ENCODE peak calls at places on chromosomes 6 and 20, in ten cellular contexts. One of them, this sample, is unnamed.

GRCh38 chr20:52130406-52130805 is 61.2 kb downstream of the ZFP64 start:
- DNase-seq in H54: no peak
- DNase-seq in HCT116: no peak
- DNase-seq in tibial nerve: no peak
- DNase-seq in transverse colon: no peak
- DNase-seq in GM12878: no peak
- DNase-seq in body of pancreas: no peak
- DNase-seq in NB4: no peak
- DNase-seq in heart left ventricle: no peak
- DNase-seq in sigmoid colon: no peak
- DNase-seq in this sample: no peak

GRCh38 chr6:151118453-151119123 is 121.2 kb upstream of the AKAP12 start:
- DNase-seq in H54: no peak
- DNase-seq in HCT116: no peak
- DNase-seq in tibial nerve: no peak
- DNase-seq in transverse colon: no peak
- DNase-seq in GM12878: no peak
- DNase-seq in body of pancreas: no peak
- DNase-seq in NB4: no peak
- DNase-seq in heart left ventricle: no peak
- DNase-seq in sigmoid colon: no peak
- DNase-seq in this sample: no peak

GRCh38 chr6:37952027-37952426 is 132.5 kb downstream of the ZFAND3 start:
- DNase-seq in H54: no peak
- DNase-seq in HCT116: no peak
- DNase-seq in tibial nerve: no peak
- DNase-seq in transverse colon: no peak
- DNase-seq in GM12878: peak; percentile 40
- DNase-seq in body of pancreas: no peak
- DNase-seq in NB4: no peak
- DNase-seq in heart left ventricle: no peak
- DNase-seq in sigmoid colon: no peak
- DNase-seq in this sample: no peak

GRCh38 chr6:29532320-29532951 is 27.1 kb downstream of the UBD start:
- DNase-seq in H54: no peak
- DNase-seq in HCT116: no peak
- DNase-seq in tibial nerve: no peak
- DNase-seq in transverse colon: no peak
- DNase-seq in GM12878: no peak
- DNase-seq in body of pancreas: no peak
- DNase-seq in NB4: no peak
- DNase-seq in heart left ventricle: no peak
- DNase-seq in sigmoid colon: no peak
- DNase-seq in this sample: no peak

GRCh38 chr6:128129679-128130078 is 228.8 kb upstream of the THEMIS start:
- DNase-seq in H54: no peak
- DNase-seq in HCT116: no peak
- DNase-seq in tibial nerve: no peak
- DNase-seq in transverse colon: no peak
- DNase-seq in GM12878: no peak
- DNase-seq in body of pancreas: no peak
- DNase-seq in NB4: no peak
- DNase-seq in heart left ventricle: no peak
- DNase-seq in sigmoid colon: no peak
- DNase-seq in this sample: no peak

GRCh38 chr6:137927777-137928218 is 60.7 kb downstream of the TNFAIP3 start:
- DNase-seq in H54: no peak
- DNase-seq in HCT116: no peak
- DNase-seq in tibial nerve: no peak
- DNase-seq in transverse colon: peak; percentile 47
- DNase-seq in GM12878: peak; percentile 99
- DNase-seq in body of pancreas: no peak
- DNase-seq in NB4: peak; percentile 97
- DNase-seq in heart left ventricle: no peak
- DNase-seq in sigmoid colon: no peak
- DNase-seq in this sample: no peak

GRCh38 chr20:17898548-17898994 is 70.0 kb downstream of the SNX5 start:
- DNase-seq in H54: peak; percentile 46
- DNase-seq in HCT116: peak; percentile 56
- DNase-seq in tibial nerve: peak; percentile 72
- DNase-seq in transverse colon: peak; percentile 81
- DNase-seq in GM12878: no peak
- DNase-seq in body of pancreas: peak; percentile 84
- DNase-seq in NB4: peak; percentile 67
- DNase-seq in heart left ventricle: peak; percentile 81
- DNase-seq in sigmoid colon: peak; percentile 90
- DNase-seq in this sample: peak; percentile 72

GRCh38 chr6:42963855-42964605 is 3.5 kb downstream of the GNMT start:
- DNase-seq in H54: peak; percentile 58
- DNase-seq in HCT116: no peak
- DNase-seq in tibial nerve: no peak
- DNase-seq in transverse colon: peak; percentile 27
- DNase-seq in GM12878: no peak
- DNase-seq in body of pancreas: peak; percentile 45
- DNase-seq in NB4: peak; percentile 68
- DNase-seq in heart left ventricle: no peak
- DNase-seq in sigmoid colon: no peak
- DNase-seq in this sample: peak; percentile 73

DNA sequence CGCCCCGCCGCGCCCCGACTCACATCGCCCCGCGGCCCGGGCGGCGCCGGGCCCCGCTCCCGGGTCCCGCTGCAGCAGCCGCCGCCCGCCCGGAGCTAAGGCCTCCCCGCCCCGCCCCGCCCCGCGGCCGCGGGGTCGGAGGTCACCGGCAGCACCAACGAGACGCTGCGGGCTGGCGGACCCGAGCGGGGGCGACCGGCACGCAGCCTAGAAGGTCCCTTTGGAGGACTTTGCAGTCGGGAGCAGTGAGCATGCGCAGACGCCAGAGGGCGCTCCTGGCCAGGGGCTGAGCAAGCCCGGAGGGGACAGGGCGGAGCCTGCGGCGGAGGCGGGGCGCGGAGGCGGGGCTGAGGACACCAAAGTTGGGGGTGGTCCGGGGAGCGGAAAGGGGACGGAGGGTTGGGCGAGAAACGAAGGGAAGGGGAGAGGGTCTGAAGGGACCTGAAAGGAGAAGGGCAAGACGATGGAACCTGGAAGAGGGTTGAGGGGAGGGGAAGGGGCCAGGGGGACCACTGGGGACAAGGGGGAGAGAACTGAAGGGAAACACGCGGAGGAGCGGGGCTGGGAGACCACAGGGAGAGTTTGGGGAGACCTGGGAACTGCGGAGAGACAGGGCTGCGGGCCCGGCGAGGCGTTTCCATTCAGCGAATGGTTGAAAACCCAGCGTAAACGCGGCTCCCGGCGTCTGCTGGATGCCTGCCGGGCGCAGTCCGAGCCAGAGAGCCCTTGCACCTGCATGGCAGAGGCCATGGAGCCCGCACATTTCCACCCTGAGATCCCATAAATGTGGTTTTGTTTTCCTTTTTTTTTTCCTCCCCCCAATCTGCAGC is at the start of gene FRS3:
- DNase-seq in H54: peak; percentile 89
- DNase-seq in HCT116: peak; percentile 90
- DNase-seq in tibial nerve: peak; percentile 94
- DNase-seq in transverse colon: peak; percentile 100
- DNase-seq in GM12878: peak; percentile 78
- DNase-seq in body of pancreas: peak; percentile 99
- DNase-seq in NB4: peak; percentile 97
- DNase-seq in heart left ventricle: peak; percentile 100
- DNase-seq in sigmoid colon: peak; percentile 99
- DNase-seq in this sample: peak; percentile 96
- TF ChIP-seq POLR2A in H54: peak; percentile 18
- TF ChIP-seq POLR2A in HCT116: no peak
- TF ChIP-seq POLR2A in tibial nerve: no peak
- TF ChIP-seq POLR2A in transverse colon: no peak
- TF ChIP-seq POLR2A in GM12878: no peak
- TF ChIP-seq POLR2A in body of pancreas: peak; percentile 42
- TF ChIP-seq POLR2A in NB4: peak; percentile 41
- TF ChIP-seq POLR2A in heart left ventricle: no peak
- TF ChIP-seq POLR2A in sigmoid colon: no peak
- TF ChIP-seq POLR2A in this sample: peak; percentile 13

DNA sequence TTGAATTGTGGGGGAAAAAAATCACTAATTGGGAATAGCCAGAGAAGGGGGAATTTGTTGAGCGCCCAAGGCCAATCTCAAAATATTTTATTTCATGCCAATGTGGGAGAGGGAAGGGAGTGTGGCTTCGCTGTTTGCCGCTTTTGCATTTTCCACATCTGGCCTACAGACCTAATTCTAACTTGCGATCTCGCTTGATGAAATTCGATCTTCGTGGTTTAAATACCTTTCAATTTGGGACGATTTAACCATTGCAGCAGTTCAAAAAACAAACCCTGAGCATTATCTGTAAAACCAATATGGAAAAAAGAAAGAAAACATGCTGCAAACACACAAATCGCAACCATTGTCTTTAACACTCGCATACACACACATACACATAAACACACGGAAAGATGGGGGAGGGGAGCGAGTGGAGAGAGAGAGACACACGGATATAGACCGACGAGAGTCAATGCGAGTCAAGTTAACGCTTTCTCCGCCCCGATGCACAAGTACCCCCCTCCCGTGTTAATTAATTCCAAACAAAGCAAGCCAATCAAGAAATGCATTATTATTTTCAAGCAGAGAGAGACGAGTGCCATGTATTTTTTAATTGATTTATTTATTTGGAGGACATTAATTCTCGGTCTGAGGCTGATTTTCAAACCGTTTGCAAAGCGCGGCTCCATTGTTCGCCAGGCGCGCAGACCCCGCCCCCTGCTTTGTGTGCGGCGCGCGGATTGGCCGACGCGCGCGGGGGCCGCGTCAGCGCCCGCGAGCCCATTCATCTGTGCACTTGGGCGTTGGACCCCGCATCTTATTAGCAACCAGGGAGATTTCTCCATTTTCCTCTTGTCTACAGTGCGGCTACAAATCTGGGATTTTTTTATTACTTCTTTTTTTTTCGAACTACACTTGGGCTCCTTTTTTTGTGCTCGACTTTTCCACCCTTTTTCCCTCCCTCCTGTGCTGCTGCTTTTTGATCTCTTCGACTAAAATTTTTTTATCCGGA is at the start of gene MARCKS:
- DNase-seq in H54: no peak
- DNase-seq in HCT116: peak; percentile 69
- DNase-seq in tibial nerve: peak; percentile 83
- DNase-seq in transverse colon: peak; percentile 88
- DNase-seq in GM12878: no peak
- DNase-seq in body of pancreas: peak; percentile 87
- DNase-seq in NB4: peak; percentile 60
- DNase-seq in heart left ventricle: peak; percentile 90
- DNase-seq in sigmoid colon: peak; percentile 92
- DNase-seq in this sample: peak; percentile 81
- TF ChIP-seq POLR2A in H54: peak; percentile 28
- TF ChIP-seq POLR2A in HCT116: peak; percentile 87
- TF ChIP-seq POLR2A in tibial nerve: peak; percentile 92
- TF ChIP-seq POLR2A in transverse colon: peak; percentile 88
- TF ChIP-seq POLR2A in GM12878: peak; percentile 74
- TF ChIP-seq POLR2A in body of pancreas: peak; percentile 95
- TF ChIP-seq POLR2A in NB4: no peak
- TF ChIP-seq POLR2A in heart left ventricle: no peak
- TF ChIP-seq POLR2A in sigmoid colon: peak; percentile 69
- TF ChIP-seq POLR2A in this sample: no peak

DNA sequence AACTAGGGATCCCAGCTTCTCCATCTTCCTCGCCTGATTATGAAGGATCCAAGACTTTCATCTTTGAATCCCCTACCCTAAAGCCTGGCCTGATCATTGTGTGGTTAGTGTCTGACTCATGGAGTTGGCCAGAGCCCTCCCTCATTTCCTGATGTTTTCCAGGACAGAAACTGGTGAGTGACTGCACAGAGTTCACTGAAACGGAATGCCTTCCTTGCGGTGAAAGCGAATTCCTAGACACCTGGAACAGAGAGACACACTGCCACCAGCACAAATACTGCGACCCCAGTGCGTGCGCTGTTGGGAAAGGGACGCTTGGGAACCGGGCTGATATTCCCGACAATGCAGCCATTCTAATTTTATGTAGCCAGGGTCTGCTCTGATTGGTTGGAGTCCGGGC is 4.0 kb downstream of the CD40 start:
- DNase-seq in H54: peak; percentile 66
- DNase-seq in HCT116: no peak
- DNase-seq in tibial nerve: no peak
- DNase-seq in transverse colon: no peak
- DNase-seq in GM12878: no peak
- DNase-seq in body of pancreas: no peak
- DNase-seq in NB4: no peak
- DNase-seq in heart left ventricle: no peak
- DNase-seq in sigmoid colon: no peak
- DNase-seq in this sample: no peak
- TF ChIP-seq POLR2A in H54: no peak
- TF ChIP-seq POLR2A in HCT116: no peak
- TF ChIP-seq POLR2A in tibial nerve: no peak
- TF ChIP-seq POLR2A in transverse colon: no peak
- TF ChIP-seq POLR2A in GM12878: no peak
- TF ChIP-seq POLR2A in body of pancreas: no peak
- TF ChIP-seq POLR2A in NB4: no peak
- TF ChIP-seq POLR2A in heart left ventricle: no peak
- TF ChIP-seq POLR2A in sigmoid colon: no peak
- TF ChIP-seq POLR2A in this sample: no peak

GRCh38 chr6:135025175-135025574 is 29.4 kb downstream of the HBS1L start:
- DNase-seq in H54: no peak
- DNase-seq in HCT116: no peak
- DNase-seq in tibial nerve: no peak
- DNase-seq in transverse colon: no peak
- DNase-seq in GM12878: no peak
- DNase-seq in body of pancreas: no peak
- DNase-seq in NB4: no peak
- DNase-seq in heart left ventricle: no peak
- DNase-seq in sigmoid colon: no peak
- DNase-seq in this sample: no peak

GRCh38 chr6:135025775-135026174 is 28.8 kb downstream of the HBS1L start:
- DNase-seq in H54: no peak
- DNase-seq in HCT116: no peak
- DNase-seq in tibial nerve: no peak
- DNase-seq in transverse colon: no peak
- DNase-seq in GM12878: no peak
- DNase-seq in body of pancreas: no peak
- DNase-seq in NB4: no peak
- DNase-seq in heart left ventricle: no peak
- DNase-seq in sigmoid colon: no peak
- DNase-seq in this sample: no peak

GRCh38 chr6:135033238-135033637 is 21.4 kb downstream of the HBS1L start:
- DNase-seq in H54: no peak
- DNase-seq in HCT116: no peak
- DNase-seq in tibial nerve: no peak
- DNase-seq in transverse colon: no peak
- DNase-seq in GM12878: no peak
- DNase-seq in body of pancreas: peak; percentile 58
- DNase-seq in NB4: no peak
- DNase-seq in heart left ventricle: no peak
- DNase-seq in sigmoid colon: no peak
- DNase-seq in this sample: no peak

GRCh38 chr6:135030532-135031178 is 24.0 kb downstream of the HBS1L start:
- DNase-seq in H54: no peak
- DNase-seq in HCT116: no peak
- DNase-seq in tibial nerve: no peak
- DNase-seq in transverse colon: no peak
- DNase-seq in GM12878: no peak
- DNase-seq in body of pancreas: no peak
- DNase-seq in NB4: no peak
- DNase-seq in heart left ventricle: no peak
- DNase-seq in sigmoid colon: no peak
- DNase-seq in this sample: peak; percentile 66

DNA sequence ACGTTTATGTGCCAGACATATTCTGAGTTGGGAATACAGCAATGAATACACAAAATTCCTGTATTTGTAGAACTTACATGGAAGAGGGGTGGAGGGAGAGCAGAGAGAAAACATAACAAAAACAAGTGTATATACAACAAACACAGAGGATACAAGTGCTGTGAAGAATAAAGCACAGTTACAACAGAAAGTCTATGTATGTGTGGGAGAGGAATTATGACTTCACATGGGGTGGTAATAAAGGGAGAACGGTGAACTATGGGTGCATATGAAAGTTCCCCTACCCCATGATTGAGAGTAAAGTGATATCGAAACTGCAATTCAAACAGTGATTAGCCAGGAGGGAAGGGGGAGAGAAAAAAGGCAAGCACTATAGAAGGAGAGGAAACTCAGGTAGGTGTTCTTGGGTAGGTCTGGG is 24.6 kb downstream of the HBS1L start:
- DNase-seq in H54: no peak
- DNase-seq in HCT116: no peak
- DNase-seq in tibial nerve: no peak
- DNase-seq in transverse colon: no peak
- DNase-seq in GM12878: peak; percentile 86
- DNase-seq in body of pancreas: no peak
- DNase-seq in NB4: no peak
- DNase-seq in heart left ventricle: no peak
- DNase-seq in sigmoid colon: no peak
- DNase-seq in this sample: no peak
- TF ChIP-seq POLR2A in H54: no peak
- TF ChIP-seq POLR2A in HCT116: no peak
- TF ChIP-seq POLR2A in tibial nerve: no peak
- TF ChIP-seq POLR2A in transverse colon: no peak
- TF ChIP-seq POLR2A in GM12878: no peak
- TF ChIP-seq POLR2A in body of pancreas: no peak
- TF ChIP-seq POLR2A in NB4: no peak
- TF ChIP-seq POLR2A in heart left ventricle: no peak
- TF ChIP-seq POLR2A in sigmoid colon: no peak
- TF ChIP-seq POLR2A in this sample: no peak

This sample was measured in erythroblast.